ENCODE peak calls at places on chromosomes 7 and 10, in four cellular contexts. V is A549, X is HepG2, R is GM12878. J is an unnamed sample.

GRCh38 chr10:63464402-63465292 is 1.1 kb downstream of the JMJD1C start:
- DNase-seq in V (peak), X (no peak), R (no peak), J (peak)

GRCh38 chr7:46363688-46364087 is 442.6 kb upstream of the IGFBP3 start:
- DNase-seq in V (no peak), R (no peak), X (peak), J (no peak)

GRCh38 chr10:113179270-113179669 is 229.2 kb downstream of the TCF7L2 start:
- DNase-seq in X (no peak), V (no peak), R (no peak), J (no peak)

GRCh38 chr7:149741629-149742028 is 31.8 kb downstream of the ZNF467 start:
- DNase-seq in V (peak), R (no peak), X (no peak), J (no peak)

GRCh38 chr10:4656576-4657194 is 169.3 kb upstream of the AKR1E2 start:
- DNase-seq in V (peak), R (no peak), X (peak), J (peak)

GRCh38 chr10:84336406-84336805 is 8.0 kb downstream of the CCSER2 start:
- DNase-seq in X (no peak), V (no peak), R (no peak), J (no peak)

GRCh38 chr10:119742988-119743646 is 17.3 kb downstream of the INPP5F start:
- DNase-seq in V (no peak), X (no peak), R (no peak), J (no peak)

GRCh38 chr7:105677803-105678583 is 96.7 kb upstream of the EFCAB10 start:
- DNase-seq in X (no peak), R (peak), V (no peak), J (no peak)

GRCh38 chr10:16274911-16275310 is 161.9 kb upstream of the PTER start:
- DNase-seq in V (no peak), R (no peak), X (no peak), J (no peak)

GRCh38 chr7:30041526-30042269 is 13.5 kb downstream of the PLEKHA8 start:
- DNase-seq in X (no peak), V (no peak), R (no peak), J (no peak)

GRCh38 chr7:20188551-20188950 is 28.6 kb downstream of the MACC1 start:
- DNase-seq in V (no peak), R (no peak), X (no peak), J (no peak)

GRCh38 chr10:54866666-54867065 is 65.6 kb upstream of the PCDH15 start:
- DNase-seq in V (no peak), X (no peak), R (no peak), J (no peak)

GRCh38 chr10:56653289-56653688 is 292.2 kb upstream of the ZWINT start:
- DNase-seq in X (no peak), V (no peak), R (no peak), J (no peak)

GRCh38 chr10:32846974-32847373 is 111.1 kb downstream of the ITGB1 start:
- DNase-seq in V (no peak), X (no peak), R (no peak), J (no peak)

GRCh38 chr10:7090529-7090928 is 320.3 kb downstream of the SFMBT2 start:
- DNase-seq in R (no peak), V (no peak), X (no peak), J (no peak)

GRCh38 chr10:103720964-103721335 is 134.4 kb downstream of the SH3PXD2A start:
- DNase-seq in V (no peak), X (no peak), R (no peak), J (no peak)

GRCh38 chr10:119533473-119533872 is 9.0 kb downstream of the RGS10 start:
- DNase-seq in R (no peak), V (no peak), X (no peak), J (no peak)

GRCh38 chr10:58319599-58319998 is 15.2 kb upstream of the UBE2D1 start:
- DNase-seq in V (no peak), X (peak), R (no peak), J (no peak)

GRCh38 chr10:98748298-98748697 is 301.6 kb upstream of the HPS1 start:
- DNase-seq in V (no peak), X (peak), R (no peak), J (peak)

GRCh38 chr7:110573862-110574528 is 516.9 kb upstream of the LRRN3 start:
- DNase-seq in V (peak), X (peak), R (no peak), J (no peak)

GRCh38 chr10:125060486-125060850 is 99.9 kb downstream of the CTBP2 start:
- DNase-seq in R (no peak), X (no peak), V (no peak), J (peak)

GRCh38 chr10:131775833-131776232 is 125.0 kb upstream of the PPP2R2D start:
- DNase-seq in V (no peak), R (no peak), X (no peak), J (no peak)

GRCh38 chr10:114023198-114023597 is 20.5 kb upstream of the ADRB1 start:
- DNase-seq in R (no peak), V (no peak), X (no peak), J (no peak)

GRCh38 chr10:17430647-17431355 is 23.6 kb downstream of the ST8SIA6 start:
- DNase-seq in V (peak), R (no peak), X (peak), J (peak)

GRCh38 chr7:97357459-97357858 is 240.0 kb downstream of the SDHAF3 start:
- DNase-seq in V (no peak), R (no peak), X (no peak), J (no peak)

DNA sequence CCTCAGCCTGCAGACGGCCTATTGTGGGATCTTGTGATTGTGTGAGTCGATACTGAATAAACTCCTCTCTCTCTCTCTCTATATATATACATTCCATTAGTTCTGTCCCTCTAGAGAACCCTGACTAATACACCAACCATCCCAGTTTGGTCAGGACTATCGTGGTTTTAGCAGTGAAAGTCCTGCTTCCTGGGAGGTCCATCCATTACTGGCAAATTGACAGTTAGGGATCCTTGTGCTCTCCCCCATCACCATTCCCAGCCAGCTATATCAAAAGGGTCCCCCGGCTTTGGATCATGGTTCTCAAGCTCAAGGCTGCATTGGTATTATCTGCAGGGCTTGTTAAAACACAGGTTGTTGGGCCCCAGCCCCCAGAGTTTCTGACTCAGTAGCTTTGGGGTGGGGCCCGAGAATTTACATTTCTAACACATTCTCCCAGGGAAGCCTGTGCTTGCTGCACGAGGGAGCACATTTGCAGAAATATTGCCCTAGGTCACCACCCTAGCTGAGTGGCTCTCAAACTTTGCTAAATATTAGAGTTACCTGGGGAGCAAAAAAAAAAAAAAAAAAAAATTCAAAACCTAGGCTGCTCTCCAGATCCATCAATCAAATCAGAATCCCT is 899.1 kb upstream of the AUTS2 start:
- DNase-seq in R (no peak), V (peak), X (no peak), J (no peak)
- TF ChIP-seq POLR2AphosphoS2 in R (no peak), V (no peak), X (no peak), J (no peak)

DNA sequence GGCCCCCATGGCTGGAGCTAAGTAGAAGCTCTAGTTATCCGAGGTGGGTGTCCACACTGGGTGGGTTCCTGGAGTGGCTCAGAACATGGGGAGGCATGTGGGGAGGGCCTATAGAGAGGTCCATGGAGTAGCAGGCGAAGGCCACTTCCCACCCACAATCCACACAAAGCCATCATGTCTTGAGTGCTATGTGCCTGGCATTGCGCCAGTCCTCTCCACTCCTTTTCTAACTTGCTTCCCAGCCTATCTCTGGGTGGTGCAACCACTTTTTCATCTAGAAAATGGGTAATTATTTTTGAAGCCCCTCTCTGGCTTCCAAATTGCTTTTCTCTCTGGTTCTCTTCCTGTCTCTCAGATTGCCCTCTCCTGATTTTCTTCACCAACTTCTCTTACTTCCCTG is 263.6 kb downstream of the PHTF2 start:
- DNase-seq in X (no peak), R (no peak), V (no peak), J (no peak)
- TF ChIP-seq POLR2AphosphoS2 in X (no peak), R (no peak), V (no peak), J (no peak)

DNA sequence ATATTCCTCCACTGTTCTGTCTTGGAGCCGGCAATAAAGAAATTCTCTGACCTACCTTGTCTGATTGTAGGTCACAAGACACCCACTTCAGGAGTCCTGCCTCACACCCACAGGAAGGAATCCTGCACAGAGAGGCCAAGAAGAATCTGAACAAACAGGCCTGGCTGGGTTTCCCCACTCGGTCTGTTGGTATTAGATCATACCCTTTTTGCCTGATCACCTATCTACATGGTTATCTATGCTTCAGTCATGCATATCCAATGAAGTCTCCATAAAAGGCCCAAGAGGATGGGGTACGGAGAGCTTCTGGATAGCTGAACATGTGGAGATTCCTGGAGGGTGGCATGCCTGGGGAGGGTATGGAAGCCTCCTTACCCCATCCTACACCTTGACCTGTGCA is 12.3 kb downstream of the OGDH start:
- DNase-seq in X (no peak), V (no peak), R (no peak), J (no peak)
- TF ChIP-seq POLR2AphosphoS2 in X (no peak), V (no peak), R (no peak), J (no peak)

GRCh38 chr10:77286851-77287250 is 350.8 kb downstream of the KCNMA1 start:
- DNase-seq in X (no peak), R (no peak), V (no peak), J (no peak)
- TF ChIP-seq POLR2AphosphoS2 in X (no peak), R (no peak), V (no peak), J (no peak)